ENCODE peak calls at places on chromosomes 16 and 17, in four cellular contexts. Y is GDM1; D is activated CD4-positive, CD25-positive, alpha-beta regulatory T cell; U is lung. C is an unnamed sample.
A peak's percentile ranks its signal among the peaks of the same experiment; 100 is the strongest.

GRCh38 chr17:43791589-43791988 is 11.4 kb downstream of the CFAP97D1 start:
- DNase-seq in Y (no peak), D (no peak), U (no peak), C (no peak)

GRCh38 chr16:21275529-21275928 is 2.6 kb downstream of the CRYM start:
- DNase-seq in Y (no peak), D (no peak), U (no peak), C (no peak)

GRCh38 chr16:85251225-85251760 is 139.0 kb upstream of the CIBAR2 start:
- DNase-seq in Y (no peak), D (no peak), U (no peak), C (no peak)

GRCh38 chr17:82978765-82979349 is 100.6 kb upstream of the METRNL start:
- DNase-seq in Y (peak; percentile 50), D (no peak), U (no peak), C (no peak)

GRCh38 chr16:11121909-11122692 is 133.9 kb downstream of the SOCS1 start:
- DNase-seq in Y (no peak), D (no peak), U (no peak), C (no peak)

GRCh38 chr17:9475259-9475658 is 100.4 kb downstream of the STX8 start:
- DNase-seq in Y (no peak), D (no peak), U (no peak), C (no peak)

GRCh38 chr17:27352481-27353460 is 58.9 kb downstream of the WSB1 start:
- DNase-seq in Y (no peak), D (no peak), U (no peak), C (no peak)

GRCh38 chr16:49019081-49019633 is 262.5 kb downstream of the CBLN1 start:
- DNase-seq in Y (no peak), D (no peak), U (no peak), C (no peak)

GRCh38 chr17:19313746-19314651 is 48.5 kb downstream of the B9D1 start:
- DNase-seq in Y (no peak), D (no peak), U (no peak), C (no peak)

GRCh38 chr17:28497931-28498330 is 8.2 kb upstream of the FOXN1 start:
- DNase-seq in Y (no peak), D (no peak), U (no peak), C (no peak)